ENCODE peak calls at places on chromosomes 3 and 15, in six cellular contexts. I is tibial artery, M is pancreas, Z is suprapubic skin, F is uterus, Q is lung. V is an unnamed sample.

GRCh38 chr3:37997321-37997720 is 6.7 kb downstream of the VILL start:
- DNase-seq in I (peak; percentile 19), M (peak; percentile 10), Z (no peak), F (no peak), Q (no peak), V (no peak)

GRCh38 chr3:183163563-183163962 is 1.0 kb upstream of the LAMP3 start:
- DNase-seq in I (no peak), M (no peak), Z (no peak), F (no peak), Q (no peak), V (no peak)

GRCh38 chr15:82986442-82986780 is 401 bp downstream of the RAMAC start:
- DNase-seq in I (no peak), M (no peak), Z (no peak), F (no peak), Q (no peak), V (no peak)

GRCh38 chr3:194775731-194776130 is 90.0 kb downstream of the FAM43A start:
- DNase-seq in I (no peak), M (no peak), Z (no peak), F (no peak), Q (no peak), V (no peak)

GRCh38 chr3:54557538-54558419 is 370.1 kb downstream of the LRTM1 start:
- DNase-seq in I (no peak), M (no peak), Z (no peak), F (no peak), Q (no peak), V (no peak)

GRCh38 chr15:61227269-61228024 is 1.7 kb downstream of the RORA start:
- DNase-seq in I (no peak), M (peak; percentile 9), Z (no peak), F (peak; percentile 34), Q (peak; percentile 32), V (peak; percentile 15)

GRCh38 chr15:53811530-53811929 is 52.1 kb upstream of the WDR72 start:
- DNase-seq in I (no peak), M (no peak), Z (no peak), F (no peak), Q (no peak), V (no peak)

GRCh38 chr15:66592505-66593218 is 26.9 kb upstream of the LCTL start:
- DNase-seq in I (no peak), M (no peak), Z (no peak), F (no peak), Q (no peak), V (no peak)

GRCh38 chr15:29922191-29922590 is 99.9 kb upstream of the TJP1 start:
- DNase-seq in I (no peak), M (no peak), Z (no peak), F (no peak), Q (no peak), V (no peak)

GRCh38 chr3:15384510-15385237 is 42.7 kb downstream of the METTL6 start:
- DNase-seq in I (no peak), M (no peak), Z (peak; percentile 12), F (no peak), Q (no peak), V (no peak)

GRCh38 chr3:126478581-126479310 is 3.1 kb upstream of the ZXDC start:
- DNase-seq in I (no peak), M (no peak), Z (no peak), F (no peak), Q (no peak), V (no peak)

GRCh38 chr15:71448688-71449114 is 333.4 kb downstream of the THSD4 start:
- DNase-seq in I (peak; percentile 38), M (peak; percentile 44), Z (no peak), F (peak; percentile 48), Q (peak; percentile 56), V (no peak)

DNA sequence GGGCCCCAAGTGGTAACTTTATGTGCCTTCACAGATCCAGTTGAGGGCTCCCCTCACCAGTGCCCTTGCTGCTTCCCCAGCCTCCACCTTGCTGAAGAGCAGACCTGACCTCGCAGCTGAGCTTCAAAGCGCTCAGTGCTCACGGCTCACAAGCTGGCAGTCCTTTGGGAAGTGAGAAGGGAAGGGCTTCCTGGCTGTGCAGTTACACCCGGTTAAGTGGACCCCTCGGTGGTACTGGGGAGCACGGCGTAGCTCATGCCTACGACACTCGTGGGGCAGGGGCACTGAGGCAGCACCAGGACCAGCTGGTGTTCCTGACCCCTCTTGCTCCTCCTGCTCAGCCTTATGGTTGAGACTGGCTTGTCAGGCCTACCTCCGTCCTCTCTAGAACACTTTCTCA is 629.0 kb upstream of the TBL1XR1 start:
- DNase-seq in I (no peak), M (no peak), Z (no peak), F (no peak), Q (no peak), V (no peak)
- TF ChIP-seq CTCF in I (no peak), M (no peak), Z (no peak), F (no peak), Q (no peak), V (no peak)

GRCh38 chr15:78640527-78640839 is 527 bp downstream of the CHRNB4 start:
- DNase-seq in I (no peak), M (no peak), Z (no peak), F (no peak), Q (no peak), V (no peak)
- H3K4me3 ChIP-seq in I (peak overlapping the region; percentile 51), M (peak overlapping the region; percentile 37), Z (peak overlapping the region; percentile 46), F (peak overlapping the region; percentile 1), Q (no peak overlapping the region), V (peak overlapping the region; percentile 46)

GRCh38 chr3:51082363-51082762 is 302.7 kb upstream of the MANF start:
- DNase-seq in I (no peak), M (no peak), Z (no peak), F (no peak), Q (no peak), V (no peak)
- H3K9me3 ChIP-seq in I (peaks cover 34% of the 10 kb centered on the region), M (peaks cover 2% of the 10 kb centered on the region), Z (peaks cover 18% of the 10 kb centered on the region), F (no peaks in the 10 kb centered on the region), Q (no peaks in the 10 kb centered on the region), V (peaks cover 24% of the 10 kb centered on the region)

GRCh38 chr3:107493134-107493533 is 29.6 kb upstream of the BBX start:
- DNase-seq in I (no peak), M (no peak), Z (no peak), F (no peak), Q (no peak), V (no peak)
- TF ChIP-seq CTCF in I (no peak), M (no peak), Z (no peak), F (no peak), Q (no peak), V (no peak)